ENCODE peak calls at places on chromosomes 7 and 10, in nine cellular contexts. One of them, this sample, is unnamed. For H3K27me3, the result is how much of the 10 kb centered on the place peaks cover.

GRCh38 chr7:50310361-50310760 is 5.8 kb downstream of the IKZF1 start:
- DNase-seq in uterus: no peak
- DNase-seq in spleen: no peak
- DNase-seq in GM23338: no peak
- DNase-seq in AG04450: no peak
- DNase-seq in tibial nerve: no peak
- DNase-seq in K562: no peak
- DNase-seq in upper lobe of left lung: no peak
- DNase-seq in fibroblast of lung: no peak
- DNase-seq in this sample: no peak

GRCh38 chr7:32100508-32100907 is 30.3 kb upstream of the PDE1C start:
- DNase-seq in upper lobe of left lung: no peak
- DNase-seq in fibroblast of lung: no peak
- DNase-seq in spleen: no peak
- DNase-seq in GM23338: no peak
- DNase-seq in tibial nerve: no peak
- DNase-seq in uterus: no peak
- DNase-seq in AG04450: no peak
- DNase-seq in K562: no peak
- DNase-seq in this sample: no peak

GRCh38 chr7:145692237-145692950 is 424.2 kb upstream of the CNTNAP2 start:
- DNase-seq in GM23338: no peak
- DNase-seq in tibial nerve: no peak
- DNase-seq in spleen: no peak
- DNase-seq in upper lobe of left lung: no peak
- DNase-seq in AG04450: no peak
- DNase-seq in K562: no peak
- DNase-seq in fibroblast of lung: peak
- DNase-seq in uterus: no peak
- DNase-seq in this sample: peak

GRCh38 chr10:130816116-130816901 is 495.2 kb downstream of the TCERG1L start:
- DNase-seq in tibial nerve: no peak
- DNase-seq in K562: no peak
- DNase-seq in GM23338: no peak
- DNase-seq in upper lobe of left lung: no peak
- DNase-seq in uterus: no peak
- DNase-seq in fibroblast of lung: no peak
- DNase-seq in AG04450: no peak
- DNase-seq in spleen: no peak
- DNase-seq in this sample: no peak

GRCh38 chr10:85920311-85920710 is 446.3 kb downstream of the GRID1 start:
- DNase-seq in uterus: no peak
- DNase-seq in fibroblast of lung: no peak
- DNase-seq in GM23338: no peak
- DNase-seq in tibial nerve: no peak
- DNase-seq in K562: no peak
- DNase-seq in upper lobe of left lung: no peak
- DNase-seq in AG04450: no peak
- DNase-seq in spleen: no peak
- DNase-seq in this sample: no peak

GRCh38 chr10:97454330-97455036 is 8.5 kb downstream of the ZDHHC16 start:
- DNase-seq in fibroblast of lung: peak
- DNase-seq in AG04450: no peak
- DNase-seq in uterus: no peak
- DNase-seq in upper lobe of left lung: peak
- DNase-seq in K562: no peak
- DNase-seq in tibial nerve: peak
- DNase-seq in spleen: no peak
- DNase-seq in GM23338: no peak
- DNase-seq in this sample: peak

GRCh38 chr7:91784469-91784868 is 96.0 kb downstream of the MTERF1 start:
- DNase-seq in upper lobe of left lung: no peak
- DNase-seq in uterus: no peak
- DNase-seq in K562: peak
- DNase-seq in GM23338: no peak
- DNase-seq in tibial nerve: no peak
- DNase-seq in AG04450: peak
- DNase-seq in spleen: no peak
- DNase-seq in fibroblast of lung: peak
- DNase-seq in this sample: peak

GRCh38 chr10:102068216-102068615 is 3.1 kb downstream of the HPS6 start:
- DNase-seq in upper lobe of left lung: no peak
- DNase-seq in fibroblast of lung: no peak
- DNase-seq in AG04450: no peak
- DNase-seq in GM23338: no peak
- DNase-seq in uterus: no peak
- DNase-seq in K562: peak
- DNase-seq in spleen: no peak
- DNase-seq in tibial nerve: peak
- DNase-seq in this sample: no peak

DNA sequence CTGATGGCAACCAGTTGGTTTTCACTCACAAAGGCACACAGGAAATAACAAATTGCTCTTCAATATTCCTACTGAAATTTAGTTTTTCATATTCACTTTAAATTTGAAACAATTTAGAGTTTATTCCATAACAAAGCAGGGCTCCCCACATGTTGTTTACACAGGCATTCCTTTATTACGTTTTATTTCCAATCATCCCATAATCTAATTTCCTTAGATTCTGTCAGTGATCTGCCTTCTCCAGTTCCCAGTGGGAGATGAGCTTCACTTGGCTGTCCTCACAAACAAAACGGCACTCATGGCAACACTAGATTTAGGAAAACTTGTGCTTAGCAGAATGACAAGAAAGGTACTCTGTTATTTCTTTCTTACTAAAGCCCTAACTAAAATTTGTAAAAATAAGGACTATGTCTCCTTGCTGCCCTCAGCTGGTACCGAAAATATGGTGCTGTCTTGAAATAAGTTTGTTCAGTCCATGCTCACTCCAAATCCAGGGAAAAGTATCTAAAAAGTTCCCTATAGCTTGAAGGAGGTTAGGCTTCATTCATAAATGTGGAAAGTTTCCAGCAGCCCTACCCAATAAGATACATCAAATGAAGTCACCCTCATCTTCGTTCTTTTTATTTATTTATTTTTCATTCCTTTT is 23.0 kb downstream of the PHYH start:
- DNase-seq in tibial nerve: peak
- DNase-seq in uterus: no peak
- DNase-seq in upper lobe of left lung: no peak
- DNase-seq in K562: no peak
- DNase-seq in AG04450: no peak
- DNase-seq in spleen: no peak
- DNase-seq in GM23338: no peak
- DNase-seq in fibroblast of lung: peak
- DNase-seq in this sample: no peak
- TF ChIP-seq CTCF in tibial nerve: no peak
- TF ChIP-seq CTCF in uterus: no peak
- TF ChIP-seq CTCF in upper lobe of left lung: no peak
- TF ChIP-seq CTCF in K562: no peak
- TF ChIP-seq CTCF in AG04450: peak
- TF ChIP-seq CTCF in spleen: no peak
- TF ChIP-seq CTCF in GM23338: peak
- TF ChIP-seq CTCF in fibroblast of lung: peak
- TF ChIP-seq CTCF in this sample: no peak

GRCh38 chr7:55574062-55574717 is 1.9 kb upstream of the VOPP1 start:
- DNase-seq in uterus: no peak
- DNase-seq in AG04450: no peak
- DNase-seq in upper lobe of left lung: no peak
- DNase-seq in fibroblast of lung: peak
- DNase-seq in K562: no peak
- DNase-seq in tibial nerve: no peak
- DNase-seq in GM23338: no peak
- DNase-seq in spleen: no peak
- DNase-seq in this sample: peak

GRCh38 chr7:55573234-55573504 is 867 bp upstream of the VOPP1 start:
- DNase-seq in K562: no peak
- DNase-seq in tibial nerve: no peak
- DNase-seq in GM23338: peak
- DNase-seq in fibroblast of lung: no peak
- DNase-seq in AG04450: no peak
- DNase-seq in uterus: no peak
- DNase-seq in upper lobe of left lung: no peak
- DNase-seq in spleen: no peak
- DNase-seq in this sample: no peak

GRCh38 chr7:55575098-55575497 is 2.8 kb upstream of the VOPP1 start:
- DNase-seq in K562: no peak
- DNase-seq in uterus: no peak
- DNase-seq in upper lobe of left lung: no peak
- DNase-seq in tibial nerve: no peak
- DNase-seq in AG04450: no peak
- DNase-seq in GM23338: no peak
- DNase-seq in fibroblast of lung: no peak
- DNase-seq in spleen: no peak
- DNase-seq in this sample: no peak

GRCh38 chr7:55572378-55573233 is at the start of gene VOPP1:
- DNase-seq in uterus: peak
- DNase-seq in GM23338: peak
- DNase-seq in fibroblast of lung: peak
- DNase-seq in upper lobe of left lung: peak
- DNase-seq in AG04450: no peak
- DNase-seq in K562: peak
- DNase-seq in tibial nerve: no peak
- DNase-seq in spleen: peak
- DNase-seq in this sample: peak

GRCh38 chr7:55573526-55573925 is 1.2 kb upstream of the VOPP1 start:
- DNase-seq in tibial nerve: no peak
- DNase-seq in uterus: no peak
- DNase-seq in fibroblast of lung: peak
- DNase-seq in upper lobe of left lung: no peak
- DNase-seq in spleen: no peak
- DNase-seq in K562: no peak
- DNase-seq in GM23338: no peak
- DNase-seq in AG04450: no peak
- DNase-seq in this sample: peak
- H3K4me3 ChIP-seq in tibial nerve: no peak
- H3K4me3 ChIP-seq in uterus: no peak
- H3K4me3 ChIP-seq in fibroblast of lung: peak
- H3K4me3 ChIP-seq in upper lobe of left lung: no peak
- H3K4me3 ChIP-seq in spleen: no peak
- H3K4me3 ChIP-seq in K562: no peak
- H3K4me3 ChIP-seq in GM23338: peak
- H3K4me3 ChIP-seq in AG04450: peak
- H3K4me3 ChIP-seq in this sample: no peak

GRCh38 chr7:2492038-2492437 is 15.8 kb upstream of the GRIFIN start:
- DNase-seq in spleen: no peak
- DNase-seq in tibial nerve: no peak
- DNase-seq in upper lobe of left lung: no peak
- DNase-seq in K562: no peak
- DNase-seq in GM23338: no peak
- DNase-seq in AG04450: no peak
- DNase-seq in fibroblast of lung: no peak
- DNase-seq in uterus: no peak
- DNase-seq in this sample: no peak

GRCh38 chr7:2487586-2488271 is 11.5 kb upstream of the GRIFIN start:
- DNase-seq in upper lobe of left lung: no peak
- DNase-seq in fibroblast of lung: peak
- DNase-seq in AG04450: no peak
- DNase-seq in K562: no peak
- DNase-seq in uterus: peak
- DNase-seq in GM23338: no peak
- DNase-seq in spleen: no peak
- DNase-seq in tibial nerve: no peak
- DNase-seq in this sample: no peak

GRCh38 chr7:2488681-2489080 is 12.5 kb upstream of the GRIFIN start:
- DNase-seq in AG04450: no peak
- DNase-seq in uterus: no peak
- DNase-seq in upper lobe of left lung: no peak
- DNase-seq in tibial nerve: no peak
- DNase-seq in spleen: no peak
- DNase-seq in fibroblast of lung: no peak
- DNase-seq in K562: no peak
- DNase-seq in GM23338: no peak
- DNase-seq in this sample: no peak

GRCh38 chr7:2488272-2488645 is 12.1 kb upstream of the GRIFIN start:
- DNase-seq in K562: no peak
- DNase-seq in fibroblast of lung: no peak
- DNase-seq in uterus: peak
- DNase-seq in upper lobe of left lung: no peak
- DNase-seq in GM23338: no peak
- DNase-seq in AG04450: no peak
- DNase-seq in spleen: peak
- DNase-seq in tibial nerve: peak
- DNase-seq in this sample: no peak

GRCh38 chr7:2490306-2490705 is 14.1 kb upstream of the GRIFIN start:
- DNase-seq in GM23338: no peak
- DNase-seq in AG04450: no peak
- DNase-seq in spleen: no peak
- DNase-seq in fibroblast of lung: no peak
- DNase-seq in K562: no peak
- DNase-seq in tibial nerve: no peak
- DNase-seq in uterus: no peak
- DNase-seq in upper lobe of left lung: no peak
- DNase-seq in this sample: no peak
- H3K27me3 ChIP-seq in GM23338: under half
- H3K27me3 ChIP-seq in AG04450: under half
- H3K27me3 ChIP-seq in spleen: under half
- H3K27me3 ChIP-seq in fibroblast of lung: under half
- H3K27me3 ChIP-seq in K562: under half
- H3K27me3 ChIP-seq in tibial nerve: under half
- H3K27me3 ChIP-seq in uterus: under half
- H3K27me3 ChIP-seq in upper lobe of left lung: under half
- H3K27me3 ChIP-seq in this sample: under half

GRCh38 chr7:105756402-105756801 is 120.0 kb downstream of the ATXN7L1 start:
- DNase-seq in K562: no peak
- DNase-seq in fibroblast of lung: no peak
- DNase-seq in spleen: no peak
- DNase-seq in GM23338: no peak
- DNase-seq in upper lobe of left lung: no peak
- DNase-seq in uterus: no peak
- DNase-seq in tibial nerve: no peak
- DNase-seq in AG04450: no peak
- DNase-seq in this sample: no peak

GRCh38 chr7:105760549-105761447 is 115.6 kb downstream of the ATXN7L1 start:
- DNase-seq in K562: no peak
- DNase-seq in GM23338: no peak
- DNase-seq in spleen: peak
- DNase-seq in tibial nerve: no peak
- DNase-seq in uterus: no peak
- DNase-seq in AG04450: no peak
- DNase-seq in fibroblast of lung: peak
- DNase-seq in upper lobe of left lung: no peak
- DNase-seq in this sample: peak

GRCh38 chr7:105765846-105766245 is 110.6 kb downstream of the ATXN7L1 start:
- DNase-seq in tibial nerve: no peak
- DNase-seq in K562: no peak
- DNase-seq in upper lobe of left lung: no peak
- DNase-seq in uterus: no peak
- DNase-seq in fibroblast of lung: no peak
- DNase-seq in AG04450: no peak
- DNase-seq in spleen: peak
- DNase-seq in GM23338: no peak
- DNase-seq in this sample: no peak

GRCh38 chr7:105764506-105764905 is 111.9 kb downstream of the ATXN7L1 start:
- DNase-seq in spleen: no peak
- DNase-seq in tibial nerve: no peak
- DNase-seq in AG04450: no peak
- DNase-seq in fibroblast of lung: no peak
- DNase-seq in K562: no peak
- DNase-seq in uterus: no peak
- DNase-seq in upper lobe of left lung: no peak
- DNase-seq in GM23338: no peak
- DNase-seq in this sample: no peak

DNA sequence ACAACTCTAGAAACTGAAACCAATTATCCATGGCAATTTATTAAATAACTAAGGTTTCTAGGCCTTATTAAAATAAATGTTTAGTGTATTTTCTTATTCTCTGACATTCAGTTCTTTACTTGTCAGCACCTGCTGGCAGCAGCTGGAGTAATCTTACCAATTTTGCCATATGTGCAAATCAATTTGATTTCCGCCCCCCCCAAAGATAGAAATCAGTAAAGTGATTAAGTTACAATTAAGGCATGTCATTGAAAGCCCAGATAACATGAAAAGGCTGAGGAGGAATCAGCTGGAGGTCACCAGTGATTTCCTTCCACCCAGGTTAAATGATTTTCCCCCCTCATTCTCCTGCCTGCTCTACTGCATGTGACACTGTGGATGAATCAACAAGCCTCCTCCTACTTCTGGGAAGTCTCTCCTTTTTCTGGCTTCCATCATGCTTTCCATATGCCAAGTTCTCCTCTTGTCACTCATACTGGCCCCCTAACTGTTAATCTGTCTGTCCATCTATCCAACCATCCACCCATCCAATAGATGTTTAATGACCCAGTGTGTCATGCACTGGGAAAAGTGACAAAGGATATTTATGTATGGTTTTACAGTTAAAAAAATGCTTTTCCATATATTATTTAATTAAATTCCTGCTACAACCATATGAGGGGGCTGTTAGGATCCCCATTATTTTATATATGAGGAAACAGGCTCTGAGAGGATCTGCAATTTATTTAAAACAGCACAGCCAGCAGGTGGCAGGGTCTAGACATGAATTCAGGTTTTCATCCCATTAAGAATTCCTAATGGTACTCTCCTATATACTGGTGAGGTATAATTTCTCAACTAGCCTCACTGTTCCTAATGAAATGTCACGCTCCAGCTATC is 116.5 kb downstream of the ATXN7L1 start:
- DNase-seq in uterus: peak
- DNase-seq in fibroblast of lung: peak
- DNase-seq in upper lobe of left lung: peak
- DNase-seq in K562: peak
- DNase-seq in spleen: no peak
- DNase-seq in GM23338: peak
- DNase-seq in tibial nerve: peak
- DNase-seq in AG04450: no peak
- DNase-seq in this sample: peak
- TF ChIP-seq CTCF in uterus: peak
- TF ChIP-seq CTCF in fibroblast of lung: peak
- TF ChIP-seq CTCF in upper lobe of left lung: peak
- TF ChIP-seq CTCF in K562: peak
- TF ChIP-seq CTCF in spleen: peak
- TF ChIP-seq CTCF in GM23338: peak
- TF ChIP-seq CTCF in tibial nerve: peak
- TF ChIP-seq CTCF in AG04450: peak
- TF ChIP-seq CTCF in this sample: peak